ENCODE peak calls at places on chromosomes 3 and 15, in eight cellular contexts. L is transverse colon, I is uterus, J is suprapubic skin, W is HCT116, E is endothelial cell of umbilical vein, X is IMR-90, A is heart left ventricle. Q is an unnamed sample. For H3K36me3, the result is how much of the 10 kb centered on the place peaks cover.

GRCh38 chr3:52792961-52793695 is 1.5 kb upstream of the ITIH3 start:
- DNase-seq in W (no peak), E (no peak), I (no peak), X (no peak), A (no peak), J (no peak), L (no peak), Q (no peak)

GRCh38 chr3:57544181-57545125 is at the start of gene DNAH12:
- DNase-seq in L (peak), J (no peak), X (no peak), I (no peak), E (peak), W (no peak), A (no peak), Q (peak)

GRCh38 chr3:101638262-101638745 is 38.6 kb downstream of the ZBTB11 start:
- DNase-seq in L (no peak), W (no peak), I (no peak), A (no peak), E (no peak), X (no peak), J (no peak), Q (no peak)

GRCh38 chr3:39101022-39101689 is 6.3 kb downstream of the GORASP1 start:
- DNase-seq in J (no peak), W (no peak), L (peak), A (no peak), X (peak), I (no peak), E (peak), Q (no peak)

GRCh38 chr3:178088930-178089329 is 447.3 kb upstream of the KCNMB2 start:
- DNase-seq in X (no peak), W (no peak), L (no peak), I (no peak), A (no peak), E (no peak), J (no peak), Q (no peak)

GRCh38 chr3:128040660-128041059 is 11.6 kb upstream of the SEC61A1 start:
- DNase-seq in L (no peak), E (no peak), A (no peak), J (no peak), X (no peak), W (no peak), I (no peak), Q (no peak)

GRCh38 chr3:17336291-17336690 is 406.1 kb downstream of the TBC1D5 start:
- DNase-seq in A (no peak), E (peak), L (no peak), J (no peak), I (no peak), X (no peak), W (no peak), Q (peak)

GRCh38 chr3:149186726-149187125 is 34.9 kb downstream of the CP start:
- DNase-seq in L (no peak), I (no peak), J (no peak), X (no peak), W (no peak), A (no peak), E (no peak), Q (no peak)

GRCh38 chr15:74616996-74617395 is 1.4 kb downstream of the CLK3 start:
- DNase-seq in E (no peak), X (no peak), L (no peak), W (no peak), I (no peak), A (no peak), J (no peak), Q (no peak)

GRCh38 chr15:68307131-68307928 is 29.8 kb downstream of the FEM1B start:
- DNase-seq in I (peak), L (no peak), A (no peak), W (no peak), J (no peak), E (no peak), X (no peak), Q (peak)

GRCh38 chr15:70272565-70273355 is 175.0 kb upstream of the TLE3 start:
- DNase-seq in E (no peak), L (no peak), W (no peak), A (no peak), I (no peak), X (no peak), J (no peak), Q (no peak)

GRCh38 chr15:33460166-33460805 is 149.5 kb downstream of the RYR3 start:
- DNase-seq in E (no peak), L (no peak), J (no peak), A (no peak), I (no peak), W (no peak), X (no peak), Q (no peak)

GRCh38 chr3:187015903-187016638 is 85.7 kb downstream of the ST6GAL1 start:
- DNase-seq in J (no peak), A (no peak), W (no peak), E (peak), L (peak), I (no peak), X (no peak), Q (no peak)

GRCh38 chr15:75198560-75199346 is 2.9 kb upstream of the C15orf39 start:
- DNase-seq in I (no peak), L (peak), A (no peak), J (no peak), W (peak), X (peak), E (peak), Q (no peak)

GRCh38 chr15:45603881-45604280 is 16.7 kb downstream of the BLOC1S6 start:
- DNase-seq in J (no peak), W (no peak), X (no peak), A (no peak), E (no peak), L (no peak), I (no peak), Q (no peak)

GRCh38 chr15:47717036-47717611 is at the start of gene SEMA6D:
- DNase-seq in I (peak), E (peak), A (peak), J (peak), L (peak), W (no peak), X (peak), Q (peak)
- H3K27ac ChIP-seq in I (peak), E (peak), A (peak), J (peak), L (peak), W (no peak), X (peak), Q (peak)

GRCh38 chr15:51224428-51224827 is 114.0 kb downstream of the CYP19A1 start:
- DNase-seq in W (no peak), I (no peak), E (peak), L (no peak), J (no peak), X (peak), A (no peak), Q (no peak)
- TF ChIP-seq POLR2A in W (no peak), I (no peak), E (no peak), L (no peak), J (no peak), X (no peak), A (no peak), Q (no peak)

GRCh38 chr3:179401561-179401960 is 49.7 kb downstream of the GNB4 start:
- DNase-seq in A (no peak), J (no peak), L (no peak), E (no peak), W (no peak), X (no peak), I (no peak), Q (no peak)
- H3K36me3 ChIP-seq in A (under half), J (half or more), L (under half), E (under half), W (under half), X (under half), I (under half), Q (under half)

GRCh38 chr3:11187678-11188077 is 33.4 kb downstream of the HRH1 start:
- DNase-seq in A (no peak), E (no peak), W (no peak), J (no peak), L (no peak), X (peak), I (no peak), Q (no peak)
- H3K27ac ChIP-seq in A (no peak), E (no peak), W (no peak), J (no peak), L (no peak), X (no peak), I (no peak), Q (no peak)